ENCODE peak calls at places on chromosomes 12 and 14, in ten cellular contexts. Z, Y, E, H, T, M, P, X, W and G are unnamed samples.

GRCh38 chr12:116202433-116202832 is 75.1 kb downstream of the MED13L start:
- DNase-seq in Z (no peak), Y (no peak), E (no peak), H (no peak), T (no peak), M (no peak), P (no peak), X (no peak), W (no peak), G (no peak)

GRCh38 chr14:38870437-38870836 is 232.6 kb downstream of the SEC23A start:
- DNase-seq in Z (no peak), Y (no peak), E (no peak), H (no peak), T (no peak), M (no peak), P (no peak), X (no peak), W (no peak), G (no peak)

GRCh38 chr12:60257063-60257462 is 661.2 kb downstream of the SLC16A7 start:
- DNase-seq in Z (peak), Y (no peak), E (no peak), H (no peak), T (no peak), M (peak), P (no peak), X (no peak), W (no peak), G (no peak)

GRCh38 chr12:75239987-75240386 is 30.3 kb upstream of the KCNC2 start:
- DNase-seq in Z (no peak), Y (no peak), E (no peak), H (no peak), T (no peak), M (no peak), P (no peak), X (no peak), W (no peak), G (no peak)

GRCh38 chr14:65169351-65169750 is 67.0 kb upstream of the MAX start:
- DNase-seq in Z (no peak), Y (no peak), E (no peak), H (no peak), T (no peak), M (no peak), P (peak), X (no peak), W (no peak), G (no peak)

GRCh38 chr12:32901553-32901952 is 5.0 kb upstream of the PKP2 start:
- DNase-seq in Z (no peak), Y (no peak), E (no peak), H (no peak), T (no peak), M (peak), P (no peak), X (no peak), W (no peak), G (no peak)

GRCh38 chr12:101021911-101022388 is 188.1 kb downstream of the SLC5A8 start:
- DNase-seq in Z (peak), Y (no peak), E (no peak), H (no peak), T (no peak), M (peak), P (no peak), X (no peak), W (no peak), G (no peak)

GRCh38 chr12:57110189-57111045 is 745 bp downstream of the STAT6 start:
- DNase-seq in Z (peak), Y (peak), E (peak), H (peak), T (peak), M (peak), P (no peak), X (peak), W (peak), G (no peak)

GRCh38 chr12:39319180-39319579 is 123.7 kb downstream of the KIF21A start:
- DNase-seq in Z (no peak), Y (no peak), E (no peak), H (no peak), T (no peak), M (no peak), P (no peak), X (no peak), W (no peak), G (no peak)

GRCh38 chr12:57603758-57604453 is 718 bp upstream of the DTX3 start:
- DNase-seq in Z (no peak), Y (no peak), E (peak), H (no peak), T (no peak), M (no peak), P (no peak), X (peak), W (peak), G (no peak)

GRCh38 chr12:116504438-116504837 is 54.7 kb upstream of the MAP1LC3B2 start:
- DNase-seq in Z (no peak), Y (no peak), E (no peak), H (no peak), T (no peak), M (no peak), P (no peak), X (no peak), W (no peak), G (no peak)

GRCh38 chr14:68633131-68633991 is 159.5 kb downstream of the ZFP36L1 start:
- DNase-seq in Z (no peak), Y (no peak), E (peak), H (peak), T (no peak), M (no peak), P (no peak), X (peak), W (no peak), G (peak)

GRCh38 chr12:27101290-27101689 is 18.9 kb upstream of the C12orf71 start:
- DNase-seq in Z (no peak), Y (no peak), E (no peak), H (no peak), T (no peak), M (no peak), P (no peak), X (no peak), W (no peak), G (no peak)

GRCh38 chr12:123091756-123092155 is 59.1 kb downstream of the PITPNM2 start:
- DNase-seq in Z (no peak), Y (no peak), E (no peak), H (no peak), T (no peak), M (no peak), P (no peak), X (no peak), W (no peak), G (no peak)

GRCh38 chr14:20415723-20416622 is 2.7 kb upstream of the TEP1 start:
- DNase-seq in Z (peak), Y (peak), E (no peak), H (no peak), T (no peak), M (peak), P (peak), X (no peak), W (peak), G (no peak)

GRCh38 chr14:64544607-64545312 is 4.2 kb downstream of the HSPA2 start:
- DNase-seq in Z (no peak), Y (no peak), E (no peak), H (no peak), T (no peak), M (no peak), P (no peak), X (no peak), W (no peak), G (no peak)

GRCh38 chr14:79740043-79740442 is 471.3 kb downstream of the DIO2 start:
- DNase-seq in Z (no peak), Y (no peak), E (no peak), H (no peak), T (no peak), M (no peak), P (no peak), X (no peak), W (no peak), G (no peak)

DNA sequence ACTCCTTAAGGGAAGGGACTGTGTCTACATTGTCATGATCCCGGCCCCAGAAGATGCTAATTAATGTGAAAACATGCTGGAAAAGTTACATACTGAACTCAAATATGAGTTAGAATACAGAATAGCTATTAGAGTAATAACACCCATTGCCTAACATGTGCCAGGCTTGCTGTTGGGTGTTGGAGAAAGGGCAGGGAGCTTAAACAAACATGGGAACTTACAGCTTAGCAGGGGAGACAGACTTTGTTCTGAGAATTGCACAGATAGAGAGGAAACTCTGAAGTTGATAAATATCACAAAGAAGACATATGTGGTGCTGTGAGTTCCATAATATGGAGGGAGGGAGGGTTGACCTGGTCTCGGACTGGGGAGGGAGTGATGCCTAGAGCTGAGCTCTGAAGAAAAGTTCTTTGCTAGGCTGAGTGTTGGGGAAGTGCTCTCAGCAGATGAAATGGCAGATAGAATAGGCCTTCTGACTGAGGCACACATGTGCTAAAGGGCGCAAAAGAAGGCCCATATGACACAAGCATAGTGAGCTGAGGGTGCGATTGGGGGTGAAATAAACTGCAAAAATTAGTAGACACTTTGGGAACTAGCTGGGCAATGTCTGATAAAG is 18.0 kb upstream of the KDM2B start:
- DNase-seq in Z (no peak), Y (peak), E (no peak), H (no peak), T (no peak), M (peak), P (no peak), X (no peak), W (no peak), G (no peak)
- TF ChIP-seq EP300 in Z (no peak), Y (no peak), E (no peak), H (no peak), T (no peak), M (no peak), P (no peak), X (no peak), W (no peak), G (no peak)

GRCh38 chr12:26058818-26059217 is 66.0 kb downstream of the BHLHE41 start:
- DNase-seq in Z (no peak), Y (no peak), E (no peak), H (no peak), T (no peak), M (no peak), P (no peak), X (no peak), W (no peak), G (no peak)

GRCh38 chr12:26055087-26055486 is 69.8 kb downstream of the BHLHE41 start:
- DNase-seq in Z (no peak), Y (no peak), E (no peak), H (no peak), T (no peak), M (no peak), P (no peak), X (no peak), W (no peak), G (no peak)

GRCh38 chr12:26062006-26062405 is 62.8 kb downstream of the BHLHE41 start:
- DNase-seq in Z (no peak), Y (no peak), E (no peak), H (no peak), T (no peak), M (no peak), P (no peak), X (no peak), W (no peak), G (no peak)

GRCh38 chr12:26056335-26056734 is 68.5 kb downstream of the BHLHE41 start:
- DNase-seq in Z (no peak), Y (no peak), E (no peak), H (no peak), T (peak), M (no peak), P (no peak), X (no peak), W (no peak), G (no peak)

DNA sequence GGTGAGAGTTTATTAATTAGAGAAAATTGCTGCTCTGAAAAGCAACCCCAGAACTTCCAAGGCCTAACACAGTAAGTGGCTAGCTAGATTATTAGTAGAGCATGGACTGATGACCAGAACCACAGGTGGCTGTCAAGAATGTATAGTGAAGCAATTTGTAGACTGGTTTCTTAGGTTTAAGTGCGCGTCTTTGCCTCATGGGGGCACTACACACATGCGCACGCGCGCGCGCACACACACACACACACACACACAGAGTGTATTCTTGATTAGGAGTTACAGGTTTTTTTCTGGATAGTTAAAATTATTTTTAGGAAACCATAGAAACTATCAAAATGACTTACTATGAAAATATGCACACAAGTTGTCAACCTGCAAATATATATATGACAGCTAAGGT is 66.5 kb downstream of the BHLHE41 start:
- DNase-seq in Z (no peak), Y (peak), E (no peak), H (no peak), T (no peak), M (no peak), P (no peak), X (no peak), W (no peak), G (no peak)
- TF ChIP-seq CTCF in Z (no peak), Y (peak), E (no peak), H (no peak), T (no peak), M (peak), P (peak), X (no peak), W (no peak), G (no peak)

GRCh38 chr14:22538671-22539228 is 50.3 kb downstream of the DAD1 start:
- DNase-seq in Z (no peak), Y (no peak), E (no peak), H (no peak), T (no peak), M (no peak), P (no peak), X (no peak), W (no peak), G (no peak)
- H3K27ac ChIP-seq in Z (peak), Y (no peak), E (no peak), H (peak), T (peak), M (no peak), P (peak), X (no peak), W (no peak), G (no peak)

GRCh38 chr14:77184396-77185092 is 2.9 kb downstream of the TMEM63C start:
- DNase-seq in Z (no peak), Y (no peak), E (no peak), H (no peak), T (no peak), M (no peak), P (no peak), X (no peak), W (no peak), G (no peak)

GRCh38 chr14:77189479-77189878 is 7.9 kb downstream of the TMEM63C start:
- DNase-seq in Z (no peak), Y (no peak), E (no peak), H (peak), T (peak), M (no peak), P (no peak), X (peak), W (no peak), G (no peak)

GRCh38 chr14:77187649-77188012 is 6.0 kb downstream of the TMEM63C start:
- DNase-seq in Z (no peak), Y (no peak), E (no peak), H (no peak), T (peak), M (no peak), P (no peak), X (peak), W (no peak), G (no peak)

GRCh38 chr14:77185093-77185465 is 3.5 kb downstream of the TMEM63C start:
- DNase-seq in Z (no peak), Y (no peak), E (no peak), H (no peak), T (no peak), M (no peak), P (no peak), X (no peak), W (no peak), G (no peak)

GRCh38 chr14:77186911-77187648 is 5.5 kb downstream of the TMEM63C start:
- DNase-seq in Z (no peak), Y (no peak), E (no peak), H (no peak), T (peak), M (no peak), P (no peak), X (peak), W (no peak), G (no peak)
- TF ChIP-seq EP300 in Z (no peak), Y (no peak), E (no peak), H (no peak), T (no peak), M (no peak), P (no peak), X (no peak), W (no peak), G (no peak)

DNA sequence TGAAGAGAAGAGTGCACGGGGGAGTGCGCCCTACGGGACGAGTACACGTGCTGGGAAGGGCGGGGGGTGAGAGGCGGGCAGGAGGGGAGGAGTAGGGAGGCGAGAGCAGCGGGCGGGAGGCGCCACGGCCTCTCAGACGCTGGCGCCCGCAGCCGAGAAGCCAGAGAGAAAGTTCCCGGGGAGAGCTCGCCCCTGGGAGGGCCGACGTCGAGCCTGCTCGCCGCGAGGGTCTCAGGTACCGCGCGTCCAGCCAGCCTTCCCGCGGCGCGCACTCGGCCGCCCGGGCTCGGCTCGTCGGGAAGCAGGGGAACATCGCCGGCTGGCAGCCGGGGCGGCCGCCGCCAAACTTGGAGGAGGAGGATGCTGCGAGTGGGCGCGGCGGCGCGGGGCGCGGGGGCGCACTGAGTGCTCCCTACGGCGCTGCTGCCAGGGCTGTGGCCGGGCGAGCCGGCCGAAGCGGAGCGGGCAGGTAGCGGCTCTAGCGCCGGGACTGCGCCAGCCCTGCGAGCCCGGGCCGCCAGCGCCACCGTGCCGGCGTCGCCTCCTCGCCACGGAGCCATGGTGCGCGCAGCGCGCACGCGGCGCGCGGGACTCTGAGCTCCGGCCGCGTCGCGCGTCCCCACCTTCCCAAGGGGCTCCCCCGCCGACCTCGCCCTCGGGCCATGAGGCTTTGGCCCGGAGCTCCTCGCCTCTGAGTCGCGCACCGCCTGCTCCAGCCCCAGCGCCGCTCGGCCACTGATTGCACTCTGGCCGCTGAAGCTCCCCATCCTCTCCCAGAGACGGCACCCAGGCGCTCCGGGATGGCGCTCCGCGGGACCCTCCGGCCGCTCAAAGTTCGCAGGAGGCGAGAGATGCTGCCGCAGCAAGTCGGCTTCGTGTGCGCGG is at the start of gene SLC24A4:
- DNase-seq in Z (peak), Y (no peak), E (peak), H (no peak), T (no peak), M (no peak), P (no peak), X (no peak), W (no peak), G (no peak)
- TF ChIP-seq CTCF in Z (no peak), Y (no peak), E (no peak), H (no peak), T (no peak), M (no peak), P (no peak), X (no peak), W (no peak), G (no peak)

GRCh38 chr14:59419383-59419782 is 45.8 kb downstream of the GPR135 start:
- DNase-seq in Z (no peak), Y (no peak), E (no peak), H (no peak), T (no peak), M (no peak), P (no peak), X (no peak), W (no peak), G (no peak)
- H3K27ac ChIP-seq in Z (no peak), Y (no peak), E (no peak), H (no peak), T (no peak), M (no peak), P (no peak), X (peak), W (no peak), G (peak)

GRCh38 chr12:92719674-92720073 is 16.9 kb downstream of the PLEKHG7 start:
- DNase-seq in Z (no peak), Y (no peak), E (no peak), H (no peak), T (no peak), M (no peak), P (no peak), X (no peak), W (no peak), G (no peak)
- TF ChIP-seq EP300 in Z (no peak), Y (no peak), E (no peak), H (no peak), T (no peak), M (no peak), P (no peak), X (no peak), W (no peak), G (no peak)

GRCh38 chr12:130572553-130572952 is 143.5 kb downstream of the RIMBP2 start:
- DNase-seq in Z (no peak), Y (no peak), E (no peak), H (no peak), T (no peak), M (no peak), P (no peak), X (no peak), W (no peak), G (no peak)
- TF ChIP-seq CTCF in Z (no peak), Y (no peak), E (no peak), H (no peak), T (no peak), M (no peak), P (no peak), X (no peak), W (no peak), G (no peak)